ENCODE peak calls at places on chromosomes 5 and 9, in six cellular contexts. One of them, this sample, is unnamed.

GRCh38 chr9:90611568-90611967 is 31.1 kb downstream of the DIRAS2 start:
- DNase-seq in heart left ventricle: no peak
- DNase-seq in neural progenitor cell: no peak
- DNase-seq in lung: no peak
- DNase-seq in cardiac muscle cell: no peak
- DNase-seq in OCI-LY7: no peak
- DNase-seq in this sample: no peak

GRCh38 chr9:123365287-123365880 is 9.4 kb downstream of the CRB2 start:
- DNase-seq in OCI-LY7: no peak
- DNase-seq in heart left ventricle: no peak
- DNase-seq in neural progenitor cell: no peak
- DNase-seq in cardiac muscle cell: no peak
- DNase-seq in lung: no peak
- DNase-seq in this sample: no peak

GRCh38 chr5:5192681-5193080 is 52.6 kb downstream of the ADAMTS16 start:
- DNase-seq in OCI-LY7: no peak
- DNase-seq in heart left ventricle: no peak
- DNase-seq in lung: no peak
- DNase-seq in neural progenitor cell: no peak
- DNase-seq in cardiac muscle cell: no peak
- DNase-seq in this sample: no peak

GRCh38 chr5:171601266-171601881 is 181.9 kb downstream of the FGF18 start:
- DNase-seq in OCI-LY7: no peak
- DNase-seq in lung: no peak
- DNase-seq in neural progenitor cell: no peak
- DNase-seq in cardiac muscle cell: no peak
- DNase-seq in heart left ventricle: no peak
- DNase-seq in this sample: no peak

GRCh38 chr5:145919413-145919812 is 17.0 kb upstream of the SH3RF2 start:
- DNase-seq in neural progenitor cell: no peak
- DNase-seq in cardiac muscle cell: no peak
- DNase-seq in heart left ventricle: no peak
- DNase-seq in OCI-LY7: no peak
- DNase-seq in lung: no peak
- DNase-seq in this sample: no peak

GRCh38 chr5:120655828-120656435 is 191.8 kb downstream of the PRR16 start:
- DNase-seq in cardiac muscle cell: peak; percentile 49
- DNase-seq in OCI-LY7: peak; percentile 19
- DNase-seq in lung: peak; percentile 41
- DNase-seq in neural progenitor cell: peak; percentile 66
- DNase-seq in heart left ventricle: no peak
- DNase-seq in this sample: no peak

GRCh38 chr9:131733601-131734061 is 6.2 kb downstream of the RAPGEF1 start:
- DNase-seq in heart left ventricle: no peak
- DNase-seq in cardiac muscle cell: peak; percentile 97
- DNase-seq in lung: no peak
- DNase-seq in OCI-LY7: no peak
- DNase-seq in neural progenitor cell: no peak
- DNase-seq in this sample: no peak

GRCh38 chr9:31519011-31519410 is 865.4 kb upstream of the ACO1 start:
- DNase-seq in lung: no peak
- DNase-seq in cardiac muscle cell: peak; percentile 3
- DNase-seq in OCI-LY7: no peak
- DNase-seq in heart left ventricle: no peak
- DNase-seq in neural progenitor cell: no peak
- DNase-seq in this sample: no peak

GRCh38 chr9:104386425-104387069 is 117.5 kb upstream of the OR13F1 start:
- DNase-seq in neural progenitor cell: peak; percentile 54
- DNase-seq in cardiac muscle cell: peak; percentile 62
- DNase-seq in heart left ventricle: no peak
- DNase-seq in OCI-LY7: peak; percentile 30
- DNase-seq in lung: no peak
- DNase-seq in this sample: no peak

GRCh38 chr5:179621551-179621971 is 1.9 kb downstream of the HNRNPH1 start:
- DNase-seq in neural progenitor cell: no peak
- DNase-seq in lung: no peak
- DNase-seq in OCI-LY7: no peak
- DNase-seq in cardiac muscle cell: no peak
- DNase-seq in heart left ventricle: no peak
- DNase-seq in this sample: no peak

GRCh38 chr5:35269006-35269405 is 38.7 kb upstream of the PRLR start:
- DNase-seq in OCI-LY7: no peak
- DNase-seq in neural progenitor cell: no peak
- DNase-seq in lung: no peak
- DNase-seq in cardiac muscle cell: no peak
- DNase-seq in heart left ventricle: no peak
- DNase-seq in this sample: no peak

GRCh38 chr9:129406278-129407225 is 214.3 kb downstream of the C9orf50 start:
- DNase-seq in neural progenitor cell: no peak
- DNase-seq in lung: no peak
- DNase-seq in cardiac muscle cell: no peak
- DNase-seq in OCI-LY7: no peak
- DNase-seq in heart left ventricle: peak; percentile 68
- DNase-seq in this sample: no peak

GRCh38 chr5:102628449-102629175 is 126.5 kb upstream of the PAM start:
- DNase-seq in cardiac muscle cell: no peak
- DNase-seq in heart left ventricle: no peak
- DNase-seq in OCI-LY7: no peak
- DNase-seq in lung: no peak
- DNase-seq in neural progenitor cell: no peak
- DNase-seq in this sample: no peak

GRCh38 chr5:157352756-157353340 is 86.9 kb downstream of the CYFIP2 start:
- DNase-seq in neural progenitor cell: no peak
- DNase-seq in OCI-LY7: no peak
- DNase-seq in heart left ventricle: no peak
- DNase-seq in cardiac muscle cell: no peak
- DNase-seq in lung: no peak
- DNase-seq in this sample: no peak

GRCh38 chr9:89622933-89623861 is 18.4 kb downstream of the GADD45G start:
- DNase-seq in OCI-LY7: no peak
- DNase-seq in neural progenitor cell: peak; percentile 52
- DNase-seq in lung: no peak
- DNase-seq in heart left ventricle: no peak
- DNase-seq in cardiac muscle cell: no peak
- DNase-seq in this sample: no peak

GRCh38 chr5:172051643-172052362 is 45.4 kb upstream of the FBXW11 start:
- DNase-seq in OCI-LY7: no peak
- DNase-seq in heart left ventricle: no peak
- DNase-seq in cardiac muscle cell: peak; percentile 43
- DNase-seq in lung: no peak
- DNase-seq in neural progenitor cell: no peak
- DNase-seq in this sample: no peak

GRCh38 chr5:92544567-92544966 is 1036.5 kb downstream of the NR2F1-AS1 start:
- DNase-seq in cardiac muscle cell: peak; percentile 66
- DNase-seq in lung: no peak
- DNase-seq in heart left ventricle: no peak
- DNase-seq in OCI-LY7: no peak
- DNase-seq in neural progenitor cell: no peak
- DNase-seq in this sample: no peak

GRCh38 chr9:68552700-68553099 is 12.0 kb upstream of the TMEM252 start:
- DNase-seq in lung: no peak
- DNase-seq in neural progenitor cell: no peak
- DNase-seq in cardiac muscle cell: peak; percentile 62
- DNase-seq in OCI-LY7: no peak
- DNase-seq in heart left ventricle: no peak
- DNase-seq in this sample: no peak

GRCh38 chr5:66440202-66440680 is 156.0 kb upstream of the MAST4 start:
- DNase-seq in neural progenitor cell: no peak
- DNase-seq in OCI-LY7: no peak
- DNase-seq in heart left ventricle: no peak
- DNase-seq in lung: no peak
- DNase-seq in cardiac muscle cell: peak; percentile 97
- DNase-seq in this sample: no peak

GRCh38 chr5:150122536-150123481 is 32.8 kb downstream of the PDGFRB start:
- DNase-seq in cardiac muscle cell: no peak
- DNase-seq in lung: no peak
- DNase-seq in OCI-LY7: no peak
- DNase-seq in heart left ventricle: peak; percentile 27
- DNase-seq in neural progenitor cell: no peak
- DNase-seq in this sample: peak; percentile 7

GRCh38 chr5:150122158-150122510 is 33.5 kb downstream of the PDGFRB start:
- DNase-seq in heart left ventricle: peak; percentile 33
- DNase-seq in lung: no peak
- DNase-seq in OCI-LY7: peak; percentile 24
- DNase-seq in neural progenitor cell: peak; percentile 61
- DNase-seq in cardiac muscle cell: no peak
- DNase-seq in this sample: peak; percentile 18

GRCh38 chr5:150124596-150124995 is 31.0 kb downstream of the PDGFRB start:
- DNase-seq in OCI-LY7: no peak
- DNase-seq in heart left ventricle: peak; percentile 40
- DNase-seq in neural progenitor cell: no peak
- DNase-seq in lung: no peak
- DNase-seq in cardiac muscle cell: no peak
- DNase-seq in this sample: no peak

GRCh38 chr5:150125334-150125733 is 30.3 kb downstream of the PDGFRB start:
- DNase-seq in cardiac muscle cell: no peak
- DNase-seq in OCI-LY7: no peak
- DNase-seq in lung: no peak
- DNase-seq in heart left ventricle: peak; percentile 29
- DNase-seq in neural progenitor cell: no peak
- DNase-seq in this sample: no peak

GRCh38 chr5:150124111-150124557 is 31.5 kb downstream of the PDGFRB start:
- DNase-seq in heart left ventricle: peak; percentile 62
- DNase-seq in cardiac muscle cell: no peak
- DNase-seq in neural progenitor cell: no peak
- DNase-seq in OCI-LY7: no peak
- DNase-seq in lung: no peak
- DNase-seq in this sample: peak; percentile 17
- H3K4me1 ChIP-seq in heart left ventricle: no peaks in the 10 kb centered on the region
- H3K4me1 ChIP-seq in cardiac muscle cell: no peaks in the 10 kb centered on the region
- H3K4me1 ChIP-seq in neural progenitor cell: peaks cover 5% of the 10 kb centered on the region
- H3K4me1 ChIP-seq in OCI-LY7: no peaks in the 10 kb centered on the region
- H3K4me1 ChIP-seq in lung: peaks cover 5% of the 10 kb centered on the region
- H3K4me1 ChIP-seq in this sample: no peaks in the 10 kb centered on the region

GRCh38 chr9:107759009-107759822 is 269.6 kb upstream of the KLF4 start:
- DNase-seq in heart left ventricle: no peak
- DNase-seq in lung: no peak
- DNase-seq in OCI-LY7: no peak
- DNase-seq in cardiac muscle cell: no peak
- DNase-seq in neural progenitor cell: no peak
- DNase-seq in this sample: no peak
- H3K27ac ChIP-seq in heart left ventricle: no peak overlapping the region
- H3K27ac ChIP-seq in lung: no peak overlapping the region
- H3K27ac ChIP-seq in OCI-LY7: no peak overlapping the region
- H3K27ac ChIP-seq in cardiac muscle cell: no peak overlapping the region
- H3K27ac ChIP-seq in neural progenitor cell: no peak overlapping the region
- H3K27ac ChIP-seq in this sample: no peak overlapping the region

GRCh38 chr9:76654051-76654461 is 110.2 kb upstream of the PCA3 start:
- DNase-seq in heart left ventricle: no peak
- DNase-seq in neural progenitor cell: no peak
- DNase-seq in cardiac muscle cell: peak; percentile 67
- DNase-seq in lung: no peak
- DNase-seq in OCI-LY7: no peak
- DNase-seq in this sample: no peak

GRCh38 chr9:76655970-76656369 is 108.3 kb upstream of the PCA3 start:
- DNase-seq in OCI-LY7: no peak
- DNase-seq in heart left ventricle: no peak
- DNase-seq in cardiac muscle cell: peak; percentile 70
- DNase-seq in neural progenitor cell: no peak
- DNase-seq in lung: no peak
- DNase-seq in this sample: no peak

GRCh38 chr9:76655121-76655531 is 109.1 kb upstream of the PCA3 start:
- DNase-seq in neural progenitor cell: no peak
- DNase-seq in OCI-LY7: no peak
- DNase-seq in lung: no peak
- DNase-seq in heart left ventricle: no peak
- DNase-seq in cardiac muscle cell: peak; percentile 78
- DNase-seq in this sample: no peak

GRCh38 chr9:76652894-76653293 is 111.3 kb upstream of the PCA3 start:
- DNase-seq in lung: no peak
- DNase-seq in OCI-LY7: peak; percentile 19
- DNase-seq in heart left ventricle: no peak
- DNase-seq in cardiac muscle cell: peak; percentile 47
- DNase-seq in neural progenitor cell: no peak
- DNase-seq in this sample: no peak

GRCh38 chr9:76654575-76654974 is 109.7 kb upstream of the PCA3 start:
- DNase-seq in OCI-LY7: no peak
- DNase-seq in lung: no peak
- DNase-seq in heart left ventricle: no peak
- DNase-seq in cardiac muscle cell: peak; percentile 94
- DNase-seq in neural progenitor cell: no peak
- DNase-seq in this sample: no peak
- H3K4me1 ChIP-seq in OCI-LY7: peaks cover 54% of the 10 kb centered on the region
- H3K4me1 ChIP-seq in lung: peaks cover 2% of the 10 kb centered on the region
- H3K4me1 ChIP-seq in heart left ventricle: peaks cover 14% of the 10 kb centered on the region
- H3K4me1 ChIP-seq in cardiac muscle cell: peaks cover 11% of the 10 kb centered on the region
- H3K4me1 ChIP-seq in neural progenitor cell: peaks cover 13% of the 10 kb centered on the region
- H3K4me1 ChIP-seq in this sample: peaks cover 1% of the 10 kb centered on the region

GRCh38 chr5:79130781-79131180 is 19.2 kb downstream of the BHMT start:
- DNase-seq in neural progenitor cell: no peak
- DNase-seq in heart left ventricle: no peak
- DNase-seq in lung: no peak
- DNase-seq in OCI-LY7: no peak
- DNase-seq in cardiac muscle cell: no peak
- DNase-seq in this sample: no peak

GRCh38 chr5:79135790-79136553 is 24.4 kb downstream of the BHMT start:
- DNase-seq in heart left ventricle: no peak
- DNase-seq in OCI-LY7: no peak
- DNase-seq in cardiac muscle cell: no peak
- DNase-seq in neural progenitor cell: no peak
- DNase-seq in lung: no peak
- DNase-seq in this sample: no peak

GRCh38 chr5:79133121-79133656 is 21.6 kb downstream of the BHMT start:
- DNase-seq in cardiac muscle cell: peak; percentile 68
- DNase-seq in neural progenitor cell: peak; percentile 52
- DNase-seq in lung: no peak
- DNase-seq in heart left ventricle: no peak
- DNase-seq in OCI-LY7: peak; percentile 74
- DNase-seq in this sample: no peak

GRCh38 chr5:79136618-79137017 is 25.0 kb downstream of the BHMT start:
- DNase-seq in lung: no peak
- DNase-seq in cardiac muscle cell: no peak
- DNase-seq in heart left ventricle: no peak
- DNase-seq in OCI-LY7: no peak
- DNase-seq in neural progenitor cell: no peak
- DNase-seq in this sample: no peak

GRCh38 chr5:79133657-79134451 is 22.2 kb downstream of the BHMT start:
- DNase-seq in cardiac muscle cell: peak; percentile 90
- DNase-seq in lung: peak; percentile 69
- DNase-seq in neural progenitor cell: peak; percentile 84
- DNase-seq in heart left ventricle: no peak
- DNase-seq in OCI-LY7: peak; percentile 81
- DNase-seq in this sample: peak; percentile 80
- H3K27ac ChIP-seq in cardiac muscle cell: no peak overlapping the region
- H3K27ac ChIP-seq in lung: no peak overlapping the region
- H3K27ac ChIP-seq in neural progenitor cell: no peak overlapping the region
- H3K27ac ChIP-seq in heart left ventricle: no peak overlapping the region
- H3K27ac ChIP-seq in OCI-LY7: no peak overlapping the region
- H3K27ac ChIP-seq in this sample: peak overlapping the region; percentile 56

GRCh38 chr9:75372499-75373268 is 284.4 kb downstream of the OSTF1 start:
- DNase-seq in lung: no peak
- DNase-seq in cardiac muscle cell: no peak
- DNase-seq in heart left ventricle: no peak
- DNase-seq in neural progenitor cell: no peak
- DNase-seq in OCI-LY7: no peak
- DNase-seq in this sample: no peak
- H3K4me1 ChIP-seq in lung: no peaks in the 10 kb centered on the region
- H3K4me1 ChIP-seq in cardiac muscle cell: no peaks in the 10 kb centered on the region
- H3K4me1 ChIP-seq in heart left ventricle: peaks cover 2% of the 10 kb centered on the region
- H3K4me1 ChIP-seq in neural progenitor cell: no peaks in the 10 kb centered on the region
- H3K4me1 ChIP-seq in OCI-LY7: no peaks in the 10 kb centered on the region
- H3K4me1 ChIP-seq in this sample: peaks cover 3% of the 10 kb centered on the region